ENCODE peak calls at places on chromosomes 4 and X, in five cellular contexts. L is NK-92 treated with Interleukin-12 subunit alpha and Interleukin-12 subunit beta, amount 100 ng/mL, for 24 hours; Q is ascending aorta; U is HTR-8/SVneo; G is cardiac muscle cell. W is an unnamed sample.

GRCh38 chr4:88738714-88739366 is 41.2 kb upstream of the NAP1L5 start:
- DNase-seq in U (no peak), Q (no peak), L (no peak), G (no peak), W (no peak)

GRCh38 chrX:10288400-10288799 is 131.6 kb downstream of the CLCN4 start:
- DNase-seq in G (no peak), Q (no peak), U (no peak), L (no peak), W (no peak)

GRCh38 chr4:5821665-5822358 is 71.1 kb downstream of the CRMP1 start:
- DNase-seq in Q (no peak), U (no peak), G (peak; percentile 28), L (no peak), W (no peak)

GRCh38 chr4:42655921-42656735 is 777 bp downstream of the ATP8A1 start:
- DNase-seq in U (peak; percentile 28), L (peak; percentile 62), G (peak; percentile 49), Q (no peak), W (peak; percentile 34)

GRCh38 chr4:100224160-100224559 is 33.9 kb upstream of the DDIT4L start:
- DNase-seq in U (no peak), L (no peak), G (no peak), Q (no peak), W (no peak)

GRCh38 chr4:173264245-173264959 is 69.8 kb downstream of the HMGB2 start:
- DNase-seq in L (no peak), U (peak; percentile 14), Q (no peak), G (peak; percentile 10), W (no peak)

GRCh38 chr4:128957459-128957858 is 135.9 kb downstream of the SCLT1 start:
- DNase-seq in L (no peak), Q (no peak), G (no peak), U (no peak), W (no peak)

GRCh38 chrX:137747231-137747630 is 181.3 kb downstream of the ZIC3 start:
- DNase-seq in U (no peak), L (no peak), G (no peak), Q (no peak), W (no peak)

GRCh38 chr4:187158003-187158402 is 434.3 kb upstream of the FAT1 start:
- DNase-seq in Q (no peak), G (no peak), U (no peak), L (no peak), W (no peak)

GRCh38 chrX:40539214-40540142 is 41.3 kb upstream of the ATP6AP2 start:
- DNase-seq in U (no peak), Q (no peak), G (peak; percentile 42), L (no peak), W (no peak)